ENCODE peak calls at places on chromosomes 13 and 19, in ten cellular contexts. Y is pancreas; F is left lung; G is neural progenitor cell; B is thyroid gland; I is heart right ventricle; K is psoas muscle; E is uterus; W is CD8-positive, alpha-beta memory T cell; X is RWPE1. R is an unnamed sample.

GRCh38 chr13:103510007-103510406 is 443.8 kb upstream of the SLC10A2 start:
- DNase-seq in E (no peak), I (no peak), W (no peak), G (peak; percentile 26), F (no peak), X (no peak), Y (no peak), B (peak; percentile 8), K (peak; percentile 19), R (no peak)

GRCh38 chr13:110109910-110110309 is 197.0 kb downstream of the COL4A1 start:
- DNase-seq in E (peak; percentile 77), X (peak; percentile 65), I (peak; percentile 79), B (no peak), W (no peak), G (peak; percentile 52), F (no peak), Y (no peak), K (peak; percentile 92), R (peak; percentile 90)

GRCh38 chr13:98141938-98142426 is 912 bp upstream of the FARP1 start:
- DNase-seq in K (peak; percentile 59), F (no peak), G (peak; percentile 69), X (no peak), I (peak; percentile 19), Y (peak; percentile 44), E (no peak), W (no peak), B (peak; percentile 56), R (peak; percentile 73)

GRCh38 chr19:6649189-6649588 is 20.8 kb downstream of the TNFSF14 start:
- DNase-seq in I (no peak), W (no peak), B (no peak), X (no peak), Y (no peak), G (no peak), F (no peak), E (no peak), K (no peak), R (no peak)

GRCh38 chr19:13401388-13401787 is 104.9 kb downstream of the CACNA1A start:
- DNase-seq in G (no peak), Y (no peak), B (no peak), K (no peak), I (no peak), X (peak; percentile 42), F (no peak), W (no peak), E (no peak), R (no peak)

GRCh38 chr19:3413796-3414327 is 47.5 kb downstream of the NFIC start:
- DNase-seq in K (peak; percentile 53), W (no peak), G (no peak), B (no peak), F (no peak), X (no peak), E (no peak), Y (no peak), I (no peak), R (no peak)

GRCh38 chr19:13689050-13689449 is 75.3 kb upstream of the MRI1 start:
- DNase-seq in G (peak; percentile 43), B (no peak), Y (no peak), X (peak; percentile 53), E (no peak), I (no peak), F (no peak), K (no peak), W (no peak), R (no peak)

GRCh38 chr13:83286737-83287136 is 595.5 kb downstream of the SLITRK1 start:
- DNase-seq in F (no peak), X (peak; percentile 1), G (no peak), K (no peak), Y (no peak), E (no peak), W (no peak), I (no peak), B (no peak), R (no peak)

GRCh38 chr13:72890546-72890945 is 108.6 kb downstream of the PIBF1 start:
- DNase-seq in Y (no peak), X (no peak), E (no peak), W (no peak), K (no peak), G (no peak), B (no peak), I (no peak), F (no peak), R (no peak)

GRCh38 chr13:110640591-110641029 is 25.3 kb downstream of the NAXD start:
- DNase-seq in Y (no peak), G (no peak), I (peak; percentile 60), F (peak; percentile 63), X (no peak), W (no peak), E (no peak), K (peak; percentile 73), B (peak; percentile 23), R (no peak)

GRCh38 chr19:57363734-57364181 is 407 bp downstream of the TRAPPC2B start:
- DNase-seq in W (no peak), E (no peak), I (no peak), G (no peak), F (no peak), X (peak; percentile 20), B (peak; percentile 15), Y (no peak), K (peak; percentile 56), R (no peak)

GRCh38 chr19:47419037-47419783 is at the start of gene MEIS3:
- DNase-seq in I (no peak), Y (no peak), G (peak; percentile 74), B (no peak), K (no peak), X (no peak), E (no peak), F (no peak), W (no peak), R (no peak)

GRCh38 chr19:21491161-21491560 is 14.2 kb upstream of the ZNF429 start:
- DNase-seq in I (no peak), F (no peak), G (no peak), E (no peak), K (no peak), X (no peak), B (no peak), Y (no peak), W (no peak), R (peak; percentile 9)

GRCh38 chr19:21496876-21497275 is 8.5 kb upstream of the ZNF429 start:
- DNase-seq in K (no peak), E (no peak), Y (no peak), F (no peak), B (no peak), W (no peak), I (no peak), G (no peak), X (no peak), R (no peak)

GRCh38 chr19:21487969-21488368 is 17.4 kb upstream of the ZNF429 start:
- DNase-seq in Y (no peak), X (no peak), F (no peak), E (no peak), G (no peak), K (no peak), W (no peak), B (no peak), I (no peak), R (peak; percentile 21)

GRCh38 chr19:21498651-21499050 is 6.8 kb upstream of the ZNF429 start:
- DNase-seq in K (no peak), E (no peak), B (no peak), Y (no peak), X (no peak), G (no peak), F (no peak), W (no peak), I (no peak), R (no peak)

GRCh38 chr19:21492932-21493906 is 12.2 kb upstream of the ZNF429 start:
- DNase-seq in Y (no peak), I (no peak), E (no peak), F (no peak), X (no peak), G (no peak), W (no peak), K (no peak), B (no peak), R (no peak)
- H3K27ac ChIP-seq in Y (no peak overlapping the region), I (no peak overlapping the region), E (no peak overlapping the region), F (no peak overlapping the region), X (no peak overlapping the region), G (no peak overlapping the region), W (no peak overlapping the region), K (peak overlapping the region; percentile 41), B (no peak overlapping the region), R (no peak overlapping the region)

GRCh38 chr13:52995946-52996345 is 32.7 kb upstream of the OLFM4 start:
- DNase-seq in Y (no peak), F (no peak), K (no peak), X (no peak), B (no peak), E (no peak), G (no peak), W (no peak), I (no peak), R (no peak)

GRCh38 chr13:52994865-52995264 is 33.7 kb upstream of the OLFM4 start:
- DNase-seq in B (no peak), F (no peak), W (no peak), Y (no peak), G (no peak), X (no peak), E (no peak), I (no peak), K (no peak), R (no peak)

GRCh38 chr13:52994051-52994450 is 34.6 kb upstream of the OLFM4 start:
- DNase-seq in X (no peak), Y (no peak), E (no peak), B (no peak), K (no peak), G (no peak), I (no peak), F (no peak), W (no peak), R (no peak)

GRCh38 chr13:52991344-52992020 is 37.1 kb upstream of the OLFM4 start:
- DNase-seq in X (no peak), I (no peak), W (no peak), E (no peak), Y (no peak), K (no peak), G (no peak), B (no peak), F (no peak), R (no peak)
- H3K27ac ChIP-seq in X (no peak overlapping the region), I (no peak overlapping the region), W (no peak overlapping the region), E (no peak overlapping the region), Y (no peak overlapping the region), K (no peak overlapping the region), G (no peak overlapping the region), B (no peak overlapping the region), F (no peak overlapping the region), R (no peak overlapping the region)

GRCh38 chr19:18946335-18946734 is 5.3 kb upstream of the HOMER3 start:
- DNase-seq in G (no peak), X (no peak), Y (no peak), F (no peak), E (no peak), B (no peak), W (no peak), K (no peak), I (no peak), R (no peak)
- H3K27ac ChIP-seq in G (no peak overlapping the region), X (no peak overlapping the region), Y (no peak overlapping the region), F (no peak overlapping the region), E (no peak overlapping the region), B (no peak overlapping the region), W (no peak overlapping the region), K (no peak overlapping the region), I (no peak overlapping the region), R (no peak overlapping the region)

DNA sequence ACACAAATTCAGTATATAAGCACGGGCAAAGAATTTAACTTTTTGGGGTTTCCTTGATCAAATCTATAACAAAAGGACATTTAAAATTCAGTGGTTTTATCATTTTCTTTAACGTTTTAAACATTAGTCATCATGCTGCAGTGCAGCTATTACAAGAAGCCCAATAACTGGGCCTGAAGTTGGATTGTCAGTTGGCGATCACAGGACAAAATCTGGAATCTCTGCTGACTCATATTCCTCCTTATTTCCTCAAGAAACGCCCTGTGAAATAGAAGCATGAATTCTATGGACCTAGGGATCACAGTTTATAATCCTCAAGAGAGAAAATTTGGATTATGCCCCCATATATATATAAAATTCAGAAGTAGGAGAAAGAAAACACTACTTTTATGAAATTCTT is 971.6 kb upstream of the MIR17HG start:
- DNase-seq in X (no peak), B (no peak), E (no peak), Y (no peak), K (no peak), I (no peak), F (no peak), W (no peak), G (no peak), R (no peak)
- H3K27ac ChIP-seq in X (no peak overlapping the region), B (no peak overlapping the region), E (no peak overlapping the region), Y (no peak overlapping the region), K (no peak overlapping the region), I (no peak overlapping the region), F (no peak overlapping the region), W (no peak overlapping the region), G (no peak overlapping the region), R (no peak overlapping the region)